ENCODE peak calls at places on chromosomes 1 and 21, in eight cellular contexts. X is NCI-H2171; V is NCI-H1417; Z is HT1080; I is EH; L is NCI-H1105 treated with DMSO at 0.1 percent for 48 hours; R is HT-29; D is activated CD4-positive, alpha-beta T cell treated with anti-CD3 and anti-CD28 coated beads, Interleukin-2, amount 50 U/mL, for 1 hour. P is an unnamed sample.

GRCh38 chr1:119737040-119737682 is 25.4 kb downstream of the PHGDH start:
- DNase-seq in R (peak; percentile 19), L (peak; percentile 10), D (no peak), V (no peak), X (no peak), I (no peak), Z (no peak), P (no peak)

GRCh38 chr1:113325039-113325438 is 65.3 kb upstream of the MAGI3 start:
- DNase-seq in R (peak; percentile 37), D (no peak), L (no peak), V (no peak), X (no peak), Z (peak; percentile 70), I (no peak), P (peak; percentile 0)

GRCh38 chr1:173870252-173871075 is 2.3 kb downstream of the ZBTB37 start:
- DNase-seq in X (no peak), V (no peak), Z (no peak), D (no peak), R (no peak), I (no peak), L (no peak), P (no peak)

GRCh38 chr1:33182452-33182851 is 609 bp upstream of the TRIM62 start:
- DNase-seq in X (peak; percentile 85), L (peak; percentile 58), R (no peak), D (no peak), V (no peak), I (peak; percentile 47), Z (no peak), P (no peak)

GRCh38 chr1:87556326-87556725 is 227.6 kb downstream of the LMO4 start:
- DNase-seq in I (no peak), D (no peak), X (no peak), V (no peak), Z (peak; percentile 15), L (no peak), R (no peak), P (no peak)

GRCh38 chr21:26388731-26389231 is 184.3 kb downstream of the CYYR1 start:
- DNase-seq in I (peak; percentile 87), D (no peak), Z (peak; percentile 80), X (no peak), L (no peak), R (no peak), V (no peak), P (no peak)

GRCh38 chr1:18142969-18143368 is 35.4 kb downstream of the IGSF21 start:
- DNase-seq in V (no peak), X (no peak), D (no peak), L (no peak), Z (no peak), I (no peak), R (no peak), P (no peak)

GRCh38 chr1:30063621-30064280 is 659.6 kb downstream of the MATN1 start:
- DNase-seq in Z (peak; percentile 8), X (no peak), D (no peak), L (no peak), V (no peak), I (peak; percentile 48), R (no peak), P (no peak)

GRCh38 chr1:155794605-155795265 is 62.3 kb downstream of the GON4L start:
- DNase-seq in L (no peak), Z (peak; percentile 12), I (peak; percentile 33), R (no peak), V (no peak), D (no peak), X (no peak), P (no peak)

GRCh38 chr1:37244815-37245214 is 210.5 kb upstream of the GRIK3 start:
- DNase-seq in R (no peak), Z (no peak), I (no peak), D (no peak), V (no peak), X (no peak), L (no peak), P (no peak)

GRCh38 chr21:20882462-20883415 is 115.5 kb upstream of the NCAM2 start:
- DNase-seq in I (no peak), Z (peak; percentile 41), L (peak; percentile 64), R (peak; percentile 60), V (peak; percentile 51), D (no peak), X (peak; percentile 2), P (peak; percentile 29)

GRCh38 chr1:35808376-35809155 is 750 bp downstream of the AGO4 start:
- DNase-seq in I (peak; percentile 47), X (no peak), D (peak; percentile 9), V (peak; percentile 64), L (peak; percentile 27), Z (peak; percentile 15), R (peak; percentile 40), P (no peak)

GRCh38 chr1:32918166-32918565 is 17.0 kb upstream of the TMEM54 start:
- DNase-seq in X (no peak), V (no peak), D (no peak), Z (no peak), L (no peak), I (no peak), R (no peak), P (no peak)

GRCh38 chr1:183936791-183937190 is 100.7 kb downstream of the COLGALT2 start:
- DNase-seq in R (no peak), D (no peak), I (no peak), X (no peak), V (no peak), Z (no peak), L (no peak), P (no peak)

GRCh38 chr1:41447995-41448770 is 36.3 kb downstream of the EDN2 start:
- DNase-seq in X (peak; percentile 64), V (peak; percentile 28), I (peak; percentile 59), D (no peak), L (no peak), R (no peak), Z (no peak), P (no peak)

GRCh38 chr1:164638506-164639202 is 79.7 kb downstream of the PBX1 start:
- DNase-seq in X (no peak), R (no peak), D (no peak), L (no peak), V (peak; percentile 76), Z (no peak), I (no peak), P (no peak)

GRCh38 chr1:20727746-20728316 is 4.7 kb downstream of the SH2D5 start:
- DNase-seq in Z (no peak), I (no peak), V (peak; percentile 32), R (no peak), D (no peak), X (no peak), L (no peak), P (no peak)

GRCh38 chr1:245858022-245858421 is 649.1 kb downstream of the SMYD3 start:
- DNase-seq in D (no peak), R (no peak), X (no peak), L (no peak), I (no peak), V (no peak), Z (no peak), P (no peak)

GRCh38 chr1:248800459-248800858 is 25.3 kb downstream of the SH3BP5L start:
- DNase-seq in X (no peak), V (no peak), D (no peak), I (no peak), L (no peak), R (no peak), Z (no peak), P (no peak)

GRCh38 chr1:151579436-151580225 is 32.2 kb upstream of the SNX27 start:
- DNase-seq in L (no peak), X (no peak), V (no peak), D (no peak), Z (peak; percentile 86), I (peak; percentile 31), R (no peak), P (no peak)

GRCh38 chr1:184988506-184988905 is 14.2 kb upstream of the NIBAN1 start:
- DNase-seq in D (no peak), R (no peak), L (no peak), X (no peak), Z (no peak), I (no peak), V (no peak), P (no peak)

GRCh38 chr21:42220138-42220701 is 1.3 kb downstream of the ABCG1 start:
- DNase-seq in X (peak; percentile 83), D (peak; percentile 75), Z (peak; percentile 26), L (peak; percentile 93), R (peak; percentile 84), V (peak; percentile 88), I (peak; percentile 51), P (peak; percentile 42)

GRCh38 chr1:174243451-174244000 is 84.2 kb downstream of the RABGAP1L start:
- DNase-seq in L (no peak), V (no peak), Z (no peak), R (no peak), D (no peak), X (no peak), I (no peak), P (peak; percentile 49)

P was measured in astrocyte of the cerebellum.